ENCODE peak calls at places on chromosomes 2 and 18, in ten cellular contexts. L is upper lobe of left lung, F is heart left ventricle, B is right lobe of liver, V is transverse colon, X is sigmoid colon, I is IMR-90, N is HepG2, C is esophagus squamous epithelium, Y is body of pancreas. H is an unnamed sample.

GRCh38 chr18:48026216-48026615 is 95.8 kb upstream of the SMAD2 start:
- DNase-seq in L (peak; percentile 43), F (no peak), B (no peak), V (no peak), X (peak; percentile 12), I (no peak), N (no peak), C (no peak), Y (no peak), H (no peak)

GRCh38 chr2:159904565-159905281 is 106.7 kb upstream of the CD302 start:
- DNase-seq in L (peak; percentile 97), F (peak; percentile 48), B (peak; percentile 76), V (peak; percentile 90), X (no peak), I (no peak), N (no peak), C (peak; percentile 32), Y (peak; percentile 64), H (peak; percentile 14)

GRCh38 chr18:23225518-23225917 is 90.2 kb downstream of the CABLES1 start:
- DNase-seq in L (no peak), F (no peak), B (no peak), V (no peak), X (peak; percentile 74), I (peak; percentile 97), N (no peak), C (no peak), Y (no peak), H (peak; percentile 55)

GRCh38 chr2:177733-178132 is 86.1 kb downstream of the SH3YL1 start:
- DNase-seq in L (no peak), F (no peak), B (no peak), V (no peak), X (no peak), I (no peak), N (no peak), C (no peak), Y (no peak), H (no peak)

GRCh38 chr18:58453913-58454317 is 175.0 kb downstream of the ALPK2 start:
- DNase-seq in L (no peak), F (no peak), B (no peak), V (no peak), X (no peak), I (no peak), N (no peak), C (no peak), Y (no peak), H (no peak)

GRCh38 chr18:75624836-75625235 is 197.3 kb upstream of the SMIM21 start:
- DNase-seq in L (no peak), F (no peak), B (no peak), V (no peak), X (no peak), I (no peak), N (no peak), C (no peak), Y (no peak), H (no peak)

GRCh38 chr18:75754433-75754832 is 326.9 kb upstream of the SMIM21 start:
- DNase-seq in L (no peak), F (no peak), B (no peak), V (no peak), X (no peak), I (no peak), N (no peak), C (no peak), Y (no peak), H (no peak)

GRCh38 chr18:22542400-22542835 is 124.7 kb upstream of the CTAGE1 start:
- DNase-seq in L (no peak), F (no peak), B (peak; percentile 90), V (no peak), X (no peak), I (peak; percentile 68), N (peak; percentile 1), C (no peak), Y (no peak), H (no peak)

GRCh38 chr2:42224422-42225067 is 55.4 kb downstream of the EML4 start:
- DNase-seq in L (no peak), F (no peak), B (no peak), V (no peak), X (no peak), I (no peak), N (no peak), C (no peak), Y (no peak), H (no peak)

GRCh38 chr2:141522048-141522447 is 608.8 kb downstream of the LRP1B start:
- DNase-seq in L (no peak), F (no peak), B (no peak), V (no peak), X (no peak), I (no peak), N (no peak), C (no peak), Y (no peak), H (no peak)

GRCh38 chr2:23662941-23663729 is 263.8 kb downstream of the ATAD2B start:
- DNase-seq in L (peak; percentile 90), F (no peak), B (no peak), V (peak; percentile 16), X (peak; percentile 83), I (no peak), N (no peak), C (no peak), Y (no peak), H (no peak)

DNA sequence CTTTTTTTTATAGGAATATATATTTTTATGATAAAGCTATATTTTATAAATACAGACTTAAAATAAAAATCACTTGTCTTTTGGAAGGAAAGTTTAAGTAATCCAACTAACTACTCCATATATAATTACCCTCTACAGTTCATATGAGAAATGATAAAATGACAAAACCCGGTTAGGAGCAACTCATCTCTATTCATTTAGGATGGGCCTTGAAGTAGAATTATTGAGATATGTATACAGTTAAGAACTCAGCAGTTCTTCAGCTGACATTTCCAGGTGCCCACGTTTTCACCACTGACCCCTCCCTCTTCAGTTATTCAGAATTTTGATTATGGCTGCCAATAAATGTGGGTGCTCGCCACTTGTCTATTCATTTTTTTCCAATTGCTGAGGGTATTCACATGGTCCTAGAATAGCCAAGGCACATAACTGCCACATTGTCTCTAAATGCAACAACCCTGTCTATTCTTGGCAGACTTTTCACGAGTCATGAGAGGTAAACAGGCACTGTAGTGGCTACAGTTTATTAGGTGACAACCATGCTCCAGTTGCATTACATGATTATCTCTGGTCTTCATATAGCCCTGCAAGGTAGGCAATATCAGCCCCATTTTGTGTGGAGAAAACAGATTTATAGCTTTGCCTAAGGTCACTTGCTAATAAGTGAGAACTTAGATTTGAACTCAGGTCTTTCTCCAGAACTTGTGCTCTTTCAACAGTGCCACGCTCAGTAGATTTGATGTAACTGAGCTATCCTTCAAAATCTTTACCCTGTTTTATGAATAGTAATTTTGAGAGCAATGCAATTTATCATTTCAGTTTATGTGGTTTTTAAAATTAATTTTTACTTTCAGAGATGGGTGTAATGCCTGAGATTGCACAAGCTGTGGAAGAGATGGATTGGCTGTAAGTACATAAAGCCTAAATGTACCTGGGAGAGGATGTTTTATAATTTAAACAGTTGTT is 2.9 kb downstream of the DDX1 start:
- DNase-seq in L (no peak), F (no peak), B (no peak), V (no peak), X (no peak), I (no peak), N (no peak), C (no peak), Y (no peak), H (no peak)
- H3K36me3 ChIP-seq in L (peaks cover 14% of the 10 kb centered on the region), F (peaks cover 46% of the 10 kb centered on the region), B (no peaks in the 10 kb centered on the region), V (peaks cover 1% of the 10 kb centered on the region), X (peaks cover 51% of the 10 kb centered on the region), I (peaks cover 16% of the 10 kb centered on the region), N (peaks cover 38% of the 10 kb centered on the region), C (peaks cover 30% of the 10 kb centered on the region), Y (peaks cover 22% of the 10 kb centered on the region), H (peaks cover 4% of the 10 kb centered on the region)

GRCh38 chr2:169583494-169583893 is 657 bp upstream of the PPIG start:
- DNase-seq in L (no peak), F (no peak), B (no peak), V (no peak), X (no peak), I (no peak), N (no peak), C (no peak), Y (no peak), H (no peak)
- H3K27ac ChIP-seq in L (peak overlapping the region; percentile 96), F (peak overlapping the region; percentile 99), B (no peak overlapping the region), V (no peak overlapping the region), X (peak overlapping the region; percentile 98), I (no peak overlapping the region), N (peak overlapping the region; percentile 96), C (peak overlapping the region; percentile 96), Y (no peak overlapping the region), H (peak overlapping the region; percentile 96)

DNA sequence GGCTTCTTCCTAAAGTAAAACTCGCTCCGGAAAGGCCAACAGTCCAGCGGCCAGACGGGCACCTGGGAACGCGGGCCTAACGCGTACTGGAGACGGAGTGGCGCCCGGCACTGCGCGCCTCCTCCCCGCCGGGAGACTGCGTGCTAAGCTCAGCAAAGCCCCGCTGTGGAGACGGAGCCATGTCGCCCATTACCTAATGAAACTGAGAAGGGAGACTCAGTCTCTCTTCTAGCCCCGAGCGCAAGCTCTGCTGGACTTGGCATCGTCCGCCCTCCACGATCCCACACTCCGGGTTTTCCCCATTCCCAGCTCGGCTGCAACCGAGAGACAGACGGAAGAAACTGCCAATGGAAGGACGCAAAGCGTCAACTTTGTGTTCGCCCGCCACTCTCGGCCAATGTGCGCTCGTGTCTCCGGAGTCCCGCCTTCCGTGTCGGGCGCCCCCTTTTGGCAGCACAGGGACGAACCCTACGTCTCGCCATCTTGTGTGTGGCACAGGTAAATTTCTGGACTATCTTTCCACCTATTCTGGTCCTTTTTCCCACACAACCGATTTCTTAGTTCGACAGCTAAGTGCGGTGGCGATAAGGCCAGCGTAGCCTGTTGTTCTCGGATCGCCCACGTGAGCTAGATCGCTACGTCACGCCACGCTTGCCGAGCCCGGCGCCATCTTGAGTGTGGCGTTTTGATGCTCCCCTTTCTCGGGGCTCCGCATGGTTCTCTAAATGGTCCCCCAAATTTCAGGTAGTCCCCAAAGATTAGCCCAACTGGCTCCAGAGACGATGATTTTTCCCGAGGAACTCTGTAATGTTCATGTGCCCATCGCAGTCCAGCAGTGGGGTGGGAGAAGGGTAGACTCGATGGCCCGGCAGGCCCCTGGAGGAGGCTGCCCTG is 1.3 kb upstream of the PTMA start:
- DNase-seq in L (peak; percentile 94), F (peak; percentile 99), B (peak; percentile 98), V (peak; percentile 98), X (peak; percentile 100), I (peak; percentile 99), N (peak; percentile 95), C (peak; percentile 76), Y (peak; percentile 99), H (peak; percentile 94)
- TF ChIP-seq POLR2A in L (peak; percentile 91), F (peak; percentile 68), B (peak; percentile 85), V (peak; percentile 86), X (peak; percentile 86), I (no peak), N (peak; percentile 79), C (peak; percentile 90), Y (peak; percentile 94), H (peak; percentile 91)

DNA sequence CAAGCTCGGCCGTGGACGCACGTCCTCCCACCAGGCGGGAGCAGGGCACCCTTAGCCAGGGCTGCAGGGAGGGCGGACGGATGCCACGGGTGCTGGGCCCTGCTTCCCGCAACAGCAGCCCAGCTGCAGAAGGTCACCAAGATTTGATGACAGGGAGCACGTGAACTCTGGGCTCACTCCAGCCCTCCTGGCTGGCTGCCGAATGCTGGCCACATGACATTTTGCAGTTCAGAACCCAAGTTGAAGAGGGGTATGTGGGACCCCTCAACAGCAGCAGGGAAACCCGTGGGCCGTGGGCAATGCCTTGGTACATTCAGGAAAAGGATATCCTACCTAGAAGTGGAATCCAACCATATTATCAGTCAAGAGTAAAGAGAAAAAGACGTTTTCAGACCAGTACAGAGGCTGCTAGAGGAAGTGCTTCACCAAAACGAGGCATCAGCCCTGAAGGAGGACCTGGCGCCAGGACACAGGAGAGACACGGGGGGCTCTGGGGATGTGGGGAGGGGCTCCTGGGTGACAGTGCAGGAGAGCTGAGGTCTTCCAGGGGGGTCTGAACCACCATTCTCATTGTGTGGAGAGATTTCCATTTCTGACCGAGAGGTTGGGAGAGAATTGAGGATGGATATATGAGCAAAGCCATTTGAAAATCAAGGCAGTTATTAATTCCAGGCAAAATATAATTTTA is 107.4 kb upstream of the CTDP1 start:
- DNase-seq in L (peak; percentile 69), F (no peak), B (peak; percentile 28), V (no peak), X (peak; percentile 44), I (no peak), N (no peak), C (no peak), Y (peak; percentile 5), H (peak; percentile 6)
- H3K36me3 ChIP-seq in L (no peaks in the 10 kb centered on the region), F (no peaks in the 10 kb centered on the region), B (no peaks in the 10 kb centered on the region), V (no peaks in the 10 kb centered on the region), X (no peaks in the 10 kb centered on the region), I (no peaks in the 10 kb centered on the region), N (no peaks in the 10 kb centered on the region), C (no peaks in the 10 kb centered on the region), Y (no peaks in the 10 kb centered on the region), H (no peaks in the 10 kb centered on the region)